ENCODE peak calls at places on chromosomes 6 and 20, in seven cellular contexts. T is suprapubic skin, N is heart right ventricle, H is heart left ventricle, I is A549, O is H9, M is PC-3. D is an unnamed sample.

GRCh38 chr6:75196051-75196743 is 9.7 kb downstream of the COL12A1 start:
- DNase-seq in O (no peak), T (no peak), M (peak), I (no peak), N (no peak), H (no peak), D (no peak)

GRCh38 chr6:53565886-53566285 is 21.0 kb upstream of the GCLC start:
- DNase-seq in T (no peak), N (no peak), I (no peak), O (no peak), H (no peak), M (no peak), D (no peak)

GRCh38 chr6:37025621-37026466 is 20.4 kb downstream of the FGD2 start:
- DNase-seq in O (no peak), T (peak), N (no peak), M (no peak), H (no peak), I (no peak), D (no peak)

GRCh38 chr6:6980999-6981581 is 126.7 kb upstream of the RREB1 start:
- DNase-seq in T (no peak), N (no peak), H (no peak), M (no peak), I (no peak), O (no peak), D (no peak)

GRCh38 chr6:165689699-165690098 is 26.7 kb upstream of the PDE10A start:
- DNase-seq in M (no peak), I (no peak), N (no peak), T (no peak), O (no peak), H (no peak), D (no peak)

GRCh38 chr20:10718671-10719070 is 44.9 kb upstream of the JAG1 start:
- DNase-seq in O (no peak), M (no peak), T (no peak), N (no peak), H (no peak), I (no peak), D (no peak)

GRCh38 chr6:94367316-94367715 is 948.0 kb upstream of the EPHA7 start:
- DNase-seq in N (no peak), T (no peak), I (no peak), M (no peak), O (no peak), H (no peak), D (no peak)

GRCh38 chr6:69398729-69399128 is 398.1 kb downstream of the LMBRD1 start:
- DNase-seq in H (no peak), I (no peak), O (no peak), M (no peak), N (no peak), T (no peak), D (no peak)

GRCh38 chr20:1377341-1377871 is 15.4 kb downstream of the FKBP1A start:
- DNase-seq in M (peak), T (no peak), H (no peak), I (no peak), O (no peak), N (no peak), D (no peak)

DNA sequence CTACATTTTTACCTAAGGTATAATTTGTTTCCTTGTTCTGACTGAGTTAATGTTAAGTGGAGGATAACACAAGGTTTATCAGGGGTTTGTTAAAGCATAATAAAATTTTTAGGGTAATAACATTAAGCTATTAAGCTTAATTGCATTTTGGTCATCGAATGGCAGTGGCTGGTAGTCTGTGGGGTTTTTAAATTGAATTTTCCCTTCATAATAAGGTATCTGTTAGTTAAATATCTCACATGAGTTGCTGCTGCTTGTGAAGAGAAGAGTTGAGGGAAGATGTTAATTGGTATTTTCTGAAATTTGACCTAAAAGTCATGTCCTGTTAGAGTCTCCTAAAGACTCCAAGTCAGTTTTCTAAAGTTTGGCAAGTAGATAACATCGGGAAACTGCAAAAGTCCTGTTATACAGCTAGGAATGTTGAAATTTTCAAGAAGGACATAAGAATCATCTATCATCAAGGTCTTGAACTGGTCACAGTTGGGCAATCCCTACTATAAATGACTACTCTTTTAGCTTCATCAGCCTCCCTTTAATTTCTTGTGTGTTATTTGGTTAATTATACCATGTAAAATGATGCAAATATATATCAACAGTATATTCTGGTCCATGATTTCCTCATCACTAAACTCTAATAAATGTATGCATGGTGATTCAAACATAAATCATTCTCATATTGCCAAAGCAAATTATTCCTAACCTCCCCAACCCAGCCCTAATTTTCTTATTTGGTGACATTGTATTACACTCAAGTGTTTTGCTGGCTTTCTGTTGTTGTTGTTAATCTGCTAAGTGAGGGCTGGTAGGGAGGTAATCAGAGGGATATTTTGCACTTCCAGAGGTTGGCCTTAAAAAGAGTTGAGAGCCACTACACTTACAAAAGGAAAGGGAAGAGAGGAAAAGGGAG is 64.0 kb downstream of the MAP3K5 start:
- DNase-seq in O (no peak), T (no peak), H (no peak), M (peak), N (no peak), I (no peak), D (no peak)
- H3K27ac ChIP-seq in O (no peak), T (no peak), H (no peak), M (no peak), N (no peak), I (no peak), D (no peak)

GRCh38 chr6:111410371-111410770 is 72.6 kb downstream of the REV3L start:
- DNase-seq in N (no peak), I (no peak), T (no peak), M (no peak), H (no peak), O (no peak), D (no peak)
- TF ChIP-seq CTCF in N (no peak), I (no peak), T (no peak), M (no peak), H (no peak), O (no peak), D (no peak)

GRCh38 chr6:29764422-29765196 is 41.4 kb downstream of the HLA-F start:
- DNase-seq in I (no peak), M (peak), H (no peak), T (no peak), O (peak), N (no peak), D (no peak)
- H3K27ac ChIP-seq in I (no peak), M (peak), H (no peak), T (no peak), O (no peak), N (no peak), D (no peak)

DNA sequence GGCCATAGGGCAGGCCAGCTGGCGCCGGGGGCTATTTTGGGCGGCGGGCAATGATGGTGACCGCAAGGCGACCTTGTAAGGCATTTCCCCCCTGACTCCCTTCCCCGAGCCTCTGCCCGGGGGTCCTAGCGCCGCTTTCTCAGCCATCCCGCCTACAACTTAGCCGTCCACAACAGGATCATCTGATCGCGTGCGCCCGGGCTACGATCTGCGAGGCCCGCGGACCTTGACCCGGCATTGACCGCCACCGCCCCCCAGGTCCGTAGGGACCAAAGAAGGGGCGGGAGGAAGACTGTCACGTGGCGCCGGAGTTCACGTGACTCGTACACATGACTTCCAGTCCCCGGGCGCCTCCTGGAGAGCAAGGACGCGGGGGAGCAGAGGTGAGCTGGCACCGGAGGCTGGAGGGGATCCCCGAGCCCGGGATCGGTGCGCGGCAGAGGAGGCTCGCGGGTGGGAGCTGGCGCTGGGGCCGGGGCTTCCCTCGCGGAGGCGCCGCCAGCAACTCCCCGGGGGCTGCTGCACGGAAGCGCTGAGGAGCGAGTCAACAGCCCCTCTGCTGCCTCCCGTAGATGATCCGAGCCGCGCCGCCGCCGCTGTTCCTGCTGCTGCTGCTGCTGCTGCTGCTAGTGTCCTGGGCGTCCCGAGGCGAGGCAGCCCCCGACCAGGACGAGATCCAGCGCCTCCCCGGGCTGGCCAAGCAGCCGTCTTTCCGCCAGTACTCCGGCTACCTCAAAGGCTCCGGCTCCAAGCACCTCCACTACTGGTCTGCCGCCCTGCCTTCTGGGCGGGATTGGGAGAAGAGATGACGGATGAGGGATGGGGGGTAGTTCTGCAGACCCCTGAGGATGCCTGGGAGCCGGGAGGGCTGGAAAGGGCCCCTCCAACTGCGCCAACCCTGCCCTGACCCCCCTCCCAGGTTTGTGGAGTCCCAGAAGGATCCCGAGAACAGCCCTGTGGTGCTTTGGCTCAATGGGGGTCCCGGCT is at the start of the genes CTSA and NEURL2:
- DNase-seq in H (peak), N (peak), T (peak), I (peak), O (peak), M (peak), D (peak)
- TF ChIP-seq CTCF in H (peak), N (no peak), T (no peak), I (no peak), O (no peak), M (peak), D (peak)

GRCh38 chr6:167866642-167867041 is 39.9 kb downstream of the AFDN start:
- DNase-seq in H (no peak), N (no peak), O (no peak), I (no peak), T (no peak), M (no peak), D (no peak)
- H3K27ac ChIP-seq in H (no peak), N (no peak), O (no peak), I (no peak), T (no peak), M (no peak), D (no peak)

D was measured in right lobe of liver.